ENCODE peak calls at places on chromosomes 6 and 20, in five cellular contexts. A is H7, G is GM12865, B is erythroblast, Q is activated T-helper 1 cell treated with Interleukin-2 at 50 U/mL for 16 hours. D is an unnamed sample.

GRCh38 chr6:16849280-16850210 is 88.3 kb upstream of the ATXN1 start:
- DNase-seq in A (no peak), G (no peak), B (peak; percentile 5), Q (no peak), D (no peak)

GRCh38 chr20:62370115-62370806 is 3.1 kb upstream of the LAMA5 start:
- DNase-seq in A (no peak), G (peak; percentile 31), B (no peak), Q (no peak), D (no peak)

GRCh38 chr6:111576302-111576701 is 29.4 kb downstream of the TRAF3IP2 start:
- DNase-seq in A (no peak), G (no peak), B (no peak), Q (no peak), D (no peak)

GRCh38 chr6:136226674-136227377 is 23.3 kb downstream of the MTFR2 start:
- DNase-seq in A (no peak), G (no peak), B (peak; percentile 89), Q (no peak), D (no peak)

GRCh38 chr20:62860391-62860923 is 1.2 kb downstream of the TCFL5 start:
- DNase-seq in A (peak; percentile 64), G (no peak), B (no peak), Q (no peak), D (no peak)

GRCh38 chr6:90221403-90221802 is 75.2 kb downstream of the BACH2 start:
- DNase-seq in A (no peak), G (no peak), B (no peak), Q (no peak), D (no peak)

GRCh38 chr6:33577106-33577535 is 3.0 kb downstream of the BAK1 start:
- DNase-seq in A (peak; percentile 40), G (no peak), B (no peak), Q (no peak), D (no peak)

GRCh38 chr20:14553774-14554524 is 216.5 kb upstream of the FLRT3 start:
- DNase-seq in A (no peak), G (no peak), B (no peak), Q (no peak), D (no peak)

GRCh38 chr6:135030056-135030473 is 24.6 kb downstream of the HBS1L start:
- DNase-seq in A (no peak), G (peak; percentile 75), B (no peak), Q (no peak), D (no peak)

GRCh38 chr6:65566117-65566516 is 140.9 kb downstream of the EYS start:
- DNase-seq in A (no peak), G (no peak), B (peak; percentile 1), Q (no peak), D (no peak)

GRCh38 chr6:3033652-3034051 is 34.0 kb downstream of the NQO2 start:
- DNase-seq in A (no peak), G (no peak), B (no peak), Q (no peak), D (no peak)

GRCh38 chr20:1934578-1935573 is 39.7 kb downstream of the SIRPA start:
- DNase-seq in A (no peak), G (no peak), B (no peak), Q (no peak), D (no peak)

GRCh38 chr6:26157150-26157837 is 70.1 kb downstream of the HFE start:
- DNase-seq in A (peak; percentile 73), G (peak; percentile 94), B (peak; percentile 93), Q (no peak), D (no peak)

GRCh38 chr6:54646551-54647300 is 199.8 kb upstream of the FAM83B start:
- DNase-seq in A (no peak), G (no peak), B (no peak), Q (no peak), D (no peak)

GRCh38 chr6:110826236-110827129 is 11.2 kb upstream of the CDK19 start:
- DNase-seq in A (no peak), G (no peak), B (no peak), Q (no peak), D (no peak)

GRCh38 chr20:25019381-25020155 is 27.0 kb upstream of the APMAP start:
- DNase-seq in A (no peak), G (no peak), B (no peak), Q (no peak), D (no peak)

GRCh38 chr20:44738779-44739477 is 6.7 kb upstream of the KCNK15 start:
- DNase-seq in A (peak; percentile 89), G (peak; percentile 75), B (peak; percentile 44), Q (no peak), D (no peak)

GRCh38 chr6:84892666-84893065 is 128.3 kb upstream of the TBX18 start:
- DNase-seq in A (no peak), G (no peak), B (no peak), Q (no peak), D (no peak)

GRCh38 chr20:4060856-4061440 is 45.6 kb upstream of the RNF24 start:
- DNase-seq in A (no peak), G (no peak), B (no peak), Q (no peak), D (no peak)

GRCh38 chr6:125597411-125598253 is 151.8 kb upstream of the HEY2 start:
- DNase-seq in A (no peak), G (peak; percentile 11), B (no peak), Q (no peak), D (no peak)

GRCh38 chr6:128311944-128312570 is 208.3 kb downstream of the PTPRK start:
- DNase-seq in A (no peak), G (peak; percentile 8), B (no peak), Q (no peak), D (no peak)

GRCh38 chr20:37502654-37503053 is 18.4 kb upstream of the NNAT start:
- DNase-seq in A (no peak), G (no peak), B (no peak), Q (no peak), D (no peak)

GRCh38 chr6:148973809-148974208 is 227.0 kb downstream of the UST start:
- DNase-seq in A (peak; percentile 49), G (no peak), B (no peak), Q (no peak), D (no peak)

GRCh38 chr20:37279820-37280219 is 9.6 kb upstream of the MANBAL start:
- DNase-seq in A (no peak), G (no peak), B (no peak), Q (no peak), D (no peak)

GRCh38 chr6:31879901-31880300 is 1.1 kb upstream of the SLC44A4 start:
- DNase-seq in A (peak; percentile 48), G (no peak), B (no peak), Q (no peak), D (no peak)

GRCh38 chr20:19275630-19276071 is 63.2 kb downstream of the SLC24A3 start:
- DNase-seq in A (no peak), G (no peak), B (peak; percentile 81), Q (no peak), D (no peak)

GRCh38 chr6:53718597-53719460 is 53.3 kb upstream of the KLHL31 start:
- DNase-seq in A (peak; percentile 59), G (peak; percentile 79), B (peak; percentile 56), Q (no peak), D (no peak)

GRCh38 chr20:41998539-41999341 is 380.6 kb upstream of the CHD6 start:
- DNase-seq in A (peak; percentile 16), G (no peak), B (no peak), Q (no peak), D (no peak)

GRCh38 chr6:4351857-4352669 is 216.7 kb upstream of the ECI2 start:
- DNase-seq in A (no peak), G (no peak), B (no peak), Q (no peak), D (no peak)

GRCh38 chr6:131948692-131949614 is 2.2 kb downstream of the CCN2 start:
- DNase-seq in A (no peak), G (no peak), B (no peak), Q (no peak), D (no peak)

GRCh38 chr20:24337074-24337473 is 132.4 kb upstream of the SYNDIG1 start:
- DNase-seq in A (no peak), G (no peak), B (no peak), Q (no peak), D (no peak)

GRCh38 chr6:84568971-84569370 is 195.4 kb downstream of the TBX18 start:
- DNase-seq in A (no peak), G (no peak), B (no peak), Q (no peak), D (no peak)

GRCh38 chr20:31968299-31969126 is 562 bp downstream of the XKR7 start:
- DNase-seq in A (peak; percentile 99), G (peak; percentile 76), B (peak; percentile 77), Q (peak; percentile 67), D (peak; percentile 70)

GRCh38 chr6:149259753-149260152 is 57.8 kb upstream of the TAB2 start:
- DNase-seq in A (no peak), G (no peak), B (no peak), Q (no peak), D (no peak)